ENCODE peak calls at places on chromosomes 12 and 14, in ten cellular contexts. J is psoas muscle, D is endothelial cell of umbilical vein, W is K562, I is thyroid gland, F is uterus, U is left ventricle myocardium inferior, R is A549, N is right atrium auricular region, S is transverse colon. C is an unnamed sample.
A peak's percentile ranks its signal among the peaks of the same experiment; 100 is the strongest.

GRCh38 chr14:61749264-61749663 is 13.0 kb upstream of the SNAPC1 start:
- DNase-seq in J (no peak), D (peak; percentile 39), W (peak; percentile 31), I (no peak), F (no peak), U (no peak), R (no peak), N (no peak), S (no peak), C (no peak)

GRCh38 chr14:52314521-52315354 is 626 bp downstream of the PTGER2 start:
- DNase-seq in J (peak; percentile 25), D (peak; percentile 6), W (no peak), I (peak; percentile 7), F (peak; percentile 36), U (peak; percentile 26), R (peak; percentile 27), N (no peak), S (peak; percentile 41), C (peak; percentile 57)

GRCh38 chr12:15044461-15044860 is 71.6 kb downstream of the PDE6H start:
- DNase-seq in J (no peak), D (no peak), W (no peak), I (no peak), F (no peak), U (no peak), R (no peak), N (no peak), S (no peak), C (no peak)

GRCh38 chr12:128724468-128725046 is 99.2 kb downstream of the SLC15A4 start:
- DNase-seq in J (no peak), D (no peak), W (no peak), I (no peak), F (no peak), U (no peak), R (no peak), N (no peak), S (no peak), C (no peak)

GRCh38 chr12:105318651-105319483 is 11.6 kb upstream of the C12orf75 start:
- DNase-seq in J (no peak), D (no peak), W (no peak), I (no peak), F (no peak), U (no peak), R (no peak), N (no peak), S (no peak), C (no peak)

GRCh38 chr14:32595496-32595895 is 266.4 kb downstream of the AKAP6 start:
- DNase-seq in J (no peak), D (no peak), W (no peak), I (no peak), F (no peak), U (no peak), R (no peak), N (no peak), S (no peak), C (no peak)

GRCh38 chr12:68324531-68324930 is 7.6 kb downstream of the MDM1 start:
- DNase-seq in J (no peak), D (no peak), W (no peak), I (no peak), F (no peak), U (no peak), R (no peak), N (no peak), S (no peak), C (no peak)

GRCh38 chr14:100525615-100526014 is 61.6 kb downstream of the BEGAIN start:
- DNase-seq in J (no peak), D (no peak), W (no peak), I (no peak), F (no peak), U (peak; percentile 9), R (no peak), N (no peak), S (no peak), C (peak; percentile 13)

GRCh38 chr14:37142835-37143499 is 29.4 kb downstream of the SLC25A21 start:
- DNase-seq in J (no peak), D (peak; percentile 51), W (no peak), I (no peak), F (no peak), U (no peak), R (no peak), N (no peak), S (no peak), C (no peak)

GRCh38 chr12:76785407-76785806 is 21.5 kb downstream of the ZDHHC17 start:
- DNase-seq in J (no peak), D (no peak), W (no peak), I (no peak), F (no peak), U (no peak), R (no peak), N (no peak), S (no peak), C (no peak)

GRCh38 chr14:45641541-45641940 is 388.5 kb upstream of the MIS18BP1 start:
- DNase-seq in J (no peak), D (no peak), W (no peak), I (no peak), F (no peak), U (no peak), R (no peak), N (no peak), S (no peak), C (no peak)

GRCh38 chr12:42474391-42474790 is 115.2 kb downstream of the PRICKLE1 start:
- DNase-seq in J (no peak), D (peak; percentile 78), W (no peak), I (no peak), F (no peak), U (no peak), R (peak; percentile 18), N (no peak), S (no peak), C (no peak)

GRCh38 chr14:71485833-71486232 is 446.4 kb upstream of the RGS6 start:
- DNase-seq in J (no peak), D (no peak), W (no peak), I (no peak), F (no peak), U (no peak), R (no peak), N (no peak), S (no peak), C (no peak)

GRCh38 chr12:6745751-6746525 is 7.0 kb downstream of the MLF2 start:
- DNase-seq in J (no peak), D (no peak), W (no peak), I (no peak), F (no peak), U (no peak), R (no peak), N (no peak), S (no peak), C (no peak)

GRCh38 chr14:64891839-64892375 is 12.2 kb upstream of the SPTB start:
- DNase-seq in J (no peak), D (peak; percentile 72), W (peak; percentile 72), I (no peak), F (no peak), U (no peak), R (peak; percentile 56), N (no peak), S (peak; percentile 15), C (no peak)

GRCh38 chr12:103421402-103421801 is 74.4 kb downstream of the C12orf42 start:
- DNase-seq in J (no peak), D (no peak), W (no peak), I (no peak), F (no peak), U (no peak), R (no peak), N (no peak), S (no peak), C (no peak)

GRCh38 chr14:75184447-75184846 is 8.0 kb upstream of the TMED10 start:
- DNase-seq in J (no peak), D (no peak), W (no peak), I (no peak), F (no peak), U (no peak), R (no peak), N (no peak), S (no peak), C (no peak)

GRCh38 chr14:51638071-51638944 is 13.4 kb upstream of the FRMD6 start:
- DNase-seq in J (no peak), D (no peak), W (no peak), I (peak; percentile 68), F (no peak), U (no peak), R (peak; percentile 68), N (no peak), S (no peak), C (no peak)

GRCh38 chr14:91065266-91065665 is 4.8 kb upstream of the RPS6KA5 start:
- DNase-seq in J (no peak), D (no peak), W (no peak), I (peak; percentile 24), F (no peak), U (no peak), R (no peak), N (no peak), S (no peak), C (no peak)
- H3K4me1 ChIP-seq in J (peaks cover 7% of the 10 kb centered on the region), D (peaks cover 7% of the 10 kb centered on the region), W (peaks cover 8% of the 10 kb centered on the region), I (no peaks in the 10 kb centered on the region), F (no peaks in the 10 kb centered on the region), U (peaks cover 27% of the 10 kb centered on the region), R (peaks cover 6% of the 10 kb centered on the region), N (peaks cover 6% of the 10 kb centered on the region), S (peaks cover 28% of the 10 kb centered on the region), C (peaks cover 6% of the 10 kb centered on the region)

GRCh38 chr12:84619053-84619452 is 293.5 kb downstream of the SLC6A15 start:
- DNase-seq in J (no peak), D (no peak), W (no peak), I (no peak), F (no peak), U (no peak), R (peak; percentile 0), N (no peak), S (no peak), C (no peak)
- TF ChIP-seq CTCF in J (no peak), D (no peak), W (no peak), I (no peak), F (no peak), U (peak; percentile 20), R (no peak), N (no peak), S (no peak), C (no peak)

GRCh38 chr12:57833672-57834071 is 12.9 kb downstream of the CTDSP2 start:
- DNase-seq in J (no peak), D (no peak), W (no peak), I (no peak), F (no peak), U (no peak), R (no peak), N (no peak), S (no peak), C (no peak)
- H3K27ac ChIP-seq in J (peak overlapping the region; percentile 100), D (no peak overlapping the region), W (no peak overlapping the region), I (peak overlapping the region; percentile 4), F (peak overlapping the region; percentile 57), U (peak overlapping the region; percentile 100), R (no peak overlapping the region), N (no peak overlapping the region), S (peak overlapping the region; percentile 98), C (peak overlapping the region; percentile 60)

DNA sequence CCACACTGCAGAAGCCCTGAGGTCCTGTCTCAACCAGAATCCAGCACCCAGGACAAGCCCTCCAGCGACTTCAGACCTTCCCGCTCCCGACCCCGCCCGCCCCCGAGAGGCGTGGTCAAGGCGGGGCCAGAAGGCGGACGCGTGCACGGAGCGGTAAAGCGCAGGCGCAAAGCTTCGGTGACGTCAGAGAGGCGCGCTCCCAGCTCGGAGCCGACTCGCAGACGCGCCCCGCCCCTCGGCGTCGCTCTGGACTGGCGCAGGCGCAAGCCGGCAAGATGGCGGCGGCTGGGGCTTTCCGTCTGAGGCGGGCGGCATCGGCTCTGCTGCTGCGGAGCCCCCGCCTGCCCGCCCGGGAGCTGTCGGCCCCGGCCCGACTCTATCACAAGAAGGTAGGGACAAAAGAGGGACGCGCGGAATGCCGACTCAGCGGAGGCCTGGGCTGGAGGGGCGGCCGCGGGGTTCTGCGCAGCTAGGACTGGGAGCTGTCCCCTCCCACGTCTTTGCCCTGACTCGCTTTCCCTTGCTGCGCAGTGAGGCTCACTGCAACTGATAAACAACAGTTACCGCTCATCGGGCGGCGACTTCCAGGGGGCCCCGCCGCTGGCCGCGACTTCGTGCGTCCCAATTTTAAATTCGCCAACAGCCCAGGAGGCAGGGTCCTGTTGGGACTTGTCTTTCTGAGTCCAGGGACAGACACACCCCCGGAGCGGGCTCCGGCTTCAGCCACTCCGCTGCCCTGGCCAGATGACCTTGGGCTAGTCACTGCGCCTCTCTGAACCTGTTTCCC is at the start of gene ISCU:
- DNase-seq in J (peak; percentile 99), D (peak; percentile 96), W (peak; percentile 99), I (peak; percentile 94), F (peak; percentile 96), U (peak; percentile 97), R (peak; percentile 93), N (peak; percentile 96), S (peak; percentile 99), C (peak; percentile 98)
- H3K4me1 ChIP-seq in J (peaks cover 55% of the 10 kb centered on the region), D (peaks cover 34% of the 10 kb centered on the region), W (peaks cover 26% of the 10 kb centered on the region), I (peaks cover 27% of the 10 kb centered on the region), F (peaks cover 14% of the 10 kb centered on the region), U (peaks cover 93% of the 10 kb centered on the region), R (peaks cover 37% of the 10 kb centered on the region), N (peaks cover 58% of the 10 kb centered on the region), S (peaks cover 67% of the 10 kb centered on the region), C (peaks cover 73% of the 10 kb centered on the region)